ENCODE peak calls at places on chromosomes 2 and 18, in eight cellular contexts. T, M, Q, D, Y, E, J and H are unnamed samples.

GRCh38 chr2:117349687-117350086 is 464.8 kb upstream of the DDX18 start:
- DNase-seq in J (no peak), M (no peak), D (no peak), T (no peak), Q (no peak), Y (peak), E (no peak), H (no peak)

GRCh38 chr2:16664052-16664731 is 1.4 kb downstream of the CYRIA start:
- DNase-seq in M (peak), D (peak), Y (no peak), T (no peak), J (no peak), E (peak), Q (peak), H (peak)

GRCh38 chr2:16303761-16304160 is 361.9 kb downstream of the CYRIA start:
- DNase-seq in J (no peak), M (no peak), Y (no peak), T (no peak), D (no peak), Q (no peak), E (no peak), H (no peak)

GRCh38 chr2:60306231-60306861 is 247.1 kb downstream of the BCL11A start:
- DNase-seq in T (no peak), E (no peak), Y (no peak), D (no peak), J (no peak), M (no peak), Q (no peak), H (no peak)

GRCh38 chr18:76005632-76006031 is 489.4 kb downstream of the ZNF516 start:
- DNase-seq in Y (no peak), T (no peak), E (no peak), Q (no peak), M (no peak), D (no peak), J (no peak), H (no peak)

GRCh38 chr2:207015901-207016300 is 76.6 kb downstream of the CPO start:
- DNase-seq in Y (no peak), M (no peak), Q (no peak), E (no peak), T (no peak), D (no peak), J (no peak), H (no peak)

GRCh38 chr2:163775304-163775703 is 39.5 kb upstream of the FIGN start:
- DNase-seq in T (no peak), Y (no peak), E (no peak), Q (no peak), M (no peak), J (no peak), D (no peak), H (no peak)

GRCh38 chr18:75208055-75208835 is 694 bp downstream of the PTGR3 start:
- DNase-seq in M (peak), Y (peak), Q (peak), D (peak), J (peak), E (peak), T (peak), H (peak)

GRCh38 chr18:48018806-48019295 is 88.4 kb upstream of the SMAD2 start:
- DNase-seq in E (no peak), Y (no peak), M (no peak), Q (no peak), J (no peak), T (no peak), D (no peak), H (no peak)

GRCh38 chr2:19021721-19022120 is 336.7 kb downstream of the OSR1 start:
- DNase-seq in Q (no peak), Y (no peak), T (no peak), M (no peak), J (no peak), D (no peak), E (no peak), H (no peak)

GRCh38 chr2:42068571-42069178 is 20.9 kb downstream of the PKDCC start:
- DNase-seq in Q (no peak), D (no peak), E (no peak), T (no peak), J (no peak), M (no peak), Y (no peak), H (no peak)

GRCh38 chr2:226799976-226800940 is 638 bp upstream of the IRS1 start:
- DNase-seq in M (peak), E (no peak), Y (peak), J (peak), Q (peak), T (peak), D (peak), H (peak)

GRCh38 chr2:54545700-54546450 is 89.7 kb downstream of the SPTBN1 start:
- DNase-seq in D (no peak), T (peak), Q (no peak), M (no peak), J (no peak), E (no peak), Y (no peak), H (no peak)

GRCh38 chr18:9328776-9329175 is 5.8 kb upstream of the TWSG1 start:
- DNase-seq in M (no peak), Q (no peak), D (no peak), E (no peak), J (no peak), T (no peak), Y (no peak), H (no peak)

GRCh38 chr18:9322730-9323129 is 11.8 kb upstream of the TWSG1 start:
- DNase-seq in E (no peak), M (no peak), J (no peak), Y (no peak), Q (no peak), T (no peak), D (no peak), H (no peak)

GRCh38 chr18:9323750-9324445 is 10.7 kb upstream of the TWSG1 start:
- DNase-seq in T (no peak), J (no peak), Y (no peak), D (no peak), Q (no peak), E (no peak), M (no peak), H (no peak)

GRCh38 chr18:9329471-9329870 is 5.1 kb upstream of the TWSG1 start:
- DNase-seq in E (no peak), Q (no peak), T (no peak), Y (no peak), D (no peak), M (no peak), J (no peak), H (no peak)

GRCh38 chr18:9325716-9326115 is 8.9 kb upstream of the TWSG1 start:
- DNase-seq in Y (no peak), T (no peak), J (no peak), E (no peak), D (no peak), Q (no peak), M (no peak), H (no peak)
- H3K27ac ChIP-seq in Y (no peak), T (no peak), J (no peak), E (no peak), D (no peak), Q (no peak), M (no peak), H (no peak)

DNA sequence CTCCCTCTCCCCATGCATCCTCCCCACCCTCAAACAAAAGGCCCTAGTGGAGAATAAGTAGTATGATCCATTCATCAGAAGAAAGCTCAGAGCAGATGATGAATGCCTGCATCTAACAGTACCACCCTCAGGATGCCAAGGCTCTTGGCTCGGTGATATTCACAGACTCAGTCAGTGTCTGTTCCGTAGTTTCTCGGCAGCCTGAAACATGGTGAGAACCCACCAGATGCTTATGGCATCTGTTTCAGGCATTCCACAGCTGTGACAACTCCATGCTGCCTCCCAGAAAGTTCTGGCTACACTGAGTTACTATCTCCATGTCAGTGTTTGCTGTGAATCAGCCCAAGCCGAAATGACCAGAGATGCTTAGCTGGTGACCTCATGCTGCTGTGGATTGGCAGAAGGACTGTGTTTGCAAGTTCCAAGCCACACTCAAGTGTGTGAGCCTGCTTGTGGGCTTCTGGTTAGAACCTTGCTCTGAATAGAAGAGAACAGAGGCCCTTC is 83.9 kb downstream of the WDSUB1 start:
- DNase-seq in D (peak), M (peak), T (no peak), Y (no peak), J (peak), Q (no peak), E (no peak), H (no peak)
- TF ChIP-seq CTCF in D (no peak), M (no peak), T (no peak), Y (no peak), J (peak), Q (no peak), E (no peak), H (no peak)

DNA sequence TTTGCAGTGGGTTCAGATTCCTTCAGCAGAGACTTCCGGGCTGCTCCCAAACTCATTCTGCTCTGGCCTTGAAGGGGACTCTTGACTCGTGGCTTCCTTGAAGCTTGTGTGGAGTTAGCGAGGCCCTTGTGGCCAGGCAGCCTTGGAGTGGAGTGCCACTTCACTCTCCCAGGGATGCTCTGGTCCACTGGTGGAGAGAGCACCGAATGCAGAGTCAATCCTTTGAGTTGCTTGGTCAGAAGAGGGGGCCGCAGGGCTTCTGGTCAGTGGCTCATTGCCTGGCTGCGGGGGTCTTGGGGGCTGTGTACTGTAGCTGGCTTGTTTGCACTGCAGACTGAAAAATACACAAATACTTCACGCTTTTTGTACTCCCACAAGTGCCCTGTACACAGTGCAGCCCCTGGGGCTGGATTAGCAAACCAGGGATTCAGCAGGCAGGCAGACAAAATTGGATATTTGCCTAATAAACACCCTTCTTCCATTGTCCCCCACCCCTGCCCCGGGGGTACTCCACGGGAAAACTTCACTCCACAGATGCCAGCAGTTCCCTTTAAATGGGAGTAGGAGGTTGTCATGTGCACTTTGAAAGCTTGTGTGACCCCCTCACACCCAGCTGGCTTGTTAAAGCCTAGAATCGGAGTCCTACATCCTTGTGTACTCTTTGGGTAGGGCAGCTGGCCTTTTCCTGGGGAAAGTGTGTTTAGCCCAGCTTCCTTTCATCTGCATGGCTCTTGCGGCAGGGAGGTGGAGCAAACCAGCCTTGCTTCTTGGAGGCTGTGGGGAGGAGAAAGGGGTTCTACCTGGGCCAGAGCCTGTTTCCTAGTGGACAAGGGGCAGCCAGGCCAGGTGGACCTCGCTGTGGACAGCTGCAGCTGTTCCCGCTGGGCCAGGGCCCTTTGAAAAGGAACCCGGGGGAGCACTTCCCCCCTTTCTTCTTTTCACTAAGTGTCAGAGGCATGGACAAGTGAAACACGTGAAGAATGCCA is 3.4 kb downstream of the GLI2 start:
- DNase-seq in D (no peak), T (no peak), Q (no peak), M (no peak), Y (no peak), E (no peak), J (no peak), H (no peak)
- H3K4me3 ChIP-seq in D (no peak), T (no peak), Q (no peak), M (no peak), Y (no peak), E (no peak), J (no peak), H (no peak)

DNA sequence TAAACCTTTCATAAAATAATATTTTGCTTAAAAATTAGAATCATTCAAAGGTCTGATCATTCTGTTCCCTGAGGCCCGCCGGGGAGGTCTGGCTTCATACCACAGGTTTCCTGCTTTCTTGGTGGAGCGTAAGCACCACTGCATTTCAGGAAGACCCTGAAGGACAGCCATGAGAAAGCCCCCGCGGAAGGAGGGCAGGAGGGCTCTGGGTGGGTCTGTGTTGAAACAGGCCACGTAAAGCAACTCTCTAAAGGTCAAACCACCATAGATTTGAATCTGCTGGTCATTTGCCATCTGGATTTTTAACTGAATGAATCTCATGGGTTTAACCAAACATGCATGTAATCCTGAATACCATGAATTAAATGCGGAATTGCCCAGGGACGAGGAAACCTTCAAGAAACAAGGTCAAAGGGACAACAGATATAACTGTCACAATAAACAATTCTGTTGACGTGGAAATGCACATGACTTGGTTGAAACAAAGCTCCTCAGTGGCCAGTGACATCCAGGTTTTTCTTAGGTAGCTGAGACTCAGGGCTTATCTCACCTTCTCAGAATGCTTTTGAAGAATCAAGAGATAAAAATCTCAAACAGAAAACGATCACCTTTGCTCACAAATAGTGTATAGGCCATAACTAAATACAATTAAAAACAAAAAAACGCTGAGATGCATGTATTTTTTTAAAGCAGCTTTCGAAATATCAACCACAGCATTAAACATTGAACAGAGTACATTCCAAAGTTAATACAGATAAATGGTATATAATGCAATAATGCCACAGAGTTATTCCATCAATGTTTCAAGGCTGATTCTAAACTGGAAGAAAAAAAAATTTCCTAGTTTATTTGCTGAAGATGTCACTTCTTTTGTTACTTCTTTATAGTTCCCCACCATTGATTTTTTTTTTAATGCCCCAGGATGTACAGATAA is 193.2 kb downstream of the BCL2 start:
- DNase-seq in J (no peak), D (no peak), M (no peak), Y (no peak), Q (no peak), E (no peak), T (no peak), H (no peak)
- H3K27ac ChIP-seq in J (no peak), D (no peak), M (no peak), Y (no peak), Q (no peak), E (no peak), T (no peak), H (no peak)

DNA sequence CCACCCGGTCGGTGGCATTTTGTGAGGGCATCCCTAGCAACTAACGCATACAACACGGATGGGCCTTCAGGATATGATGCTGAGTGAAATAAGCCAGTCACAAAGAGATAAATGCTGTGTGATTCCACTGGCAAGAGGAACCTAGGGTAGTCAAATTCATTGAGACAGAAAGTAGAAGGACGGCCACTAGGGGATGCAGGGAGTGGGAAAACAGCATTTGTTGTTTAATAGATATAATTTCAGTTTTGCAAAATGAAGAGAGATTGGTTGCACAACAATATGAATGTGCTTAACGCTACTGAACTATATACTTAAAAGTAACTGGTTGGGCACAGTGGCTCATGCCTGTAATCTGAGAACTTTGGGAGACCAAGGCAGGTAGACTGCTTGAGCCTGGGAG is 112.9 kb downstream of the AFF3 start:
- DNase-seq in Q (no peak), D (no peak), T (no peak), M (no peak), E (no peak), Y (no peak), J (no peak), H (no peak)
- TF ChIP-seq CTCF in Q (no peak), D (no peak), T (no peak), M (no peak), E (no peak), Y (no peak), J (peak), H (no peak)